ENCODE peak calls at places on chromosomes 16 and 17, in four cellular contexts. I, O, N and Y are unnamed samples.

GRCh38 chr17:51869387-51869786 is 289.1 kb downstream of the CA10 start:
- DNase-seq in I (peak; percentile 31), O (no peak), N (peak; percentile 19), Y (no peak)

GRCh38 chr17:69870091-69870530 is 204.9 kb upstream of the KCNJ16 start:
- DNase-seq in I (no peak), O (no peak), N (peak; percentile 6), Y (no peak)

GRCh38 chr16:14369734-14370598 is 260.1 kb downstream of the PARN start:
- DNase-seq in I (no peak), N (no peak), O (no peak), Y (no peak)

GRCh38 chr17:21027031-21027430 is 15.8 kb downstream of the USP22 start:
- DNase-seq in I (no peak), N (no peak), O (no peak), Y (no peak)

GRCh38 chr16:73739049-73739769 is 557.4 kb upstream of the PSMD7 start:
- DNase-seq in N (no peak), I (no peak), O (peak; percentile 70), Y (no peak)

GRCh38 chr16:88750854-88751253 is 34.2 kb downstream of the PIEZO1 start:
- DNase-seq in I (no peak), O (no peak), N (no peak), Y (no peak)

GRCh38 chr16:17724242-17724898 is 253.6 kb upstream of the XYLT1 start:
- DNase-seq in I (no peak), N (no peak), O (no peak), Y (no peak)

GRCh38 chr16:17277981-17278381 is 192.8 kb downstream of the XYLT1 start:
- DNase-seq in O (no peak), N (peak; percentile 74), I (peak; percentile 76), Y (no peak)

GRCh38 chr16:71883193-71883848 is 661 bp downstream of the ZNF821 start:
- DNase-seq in N (peak; percentile 45), I (peak; percentile 70), O (no peak), Y (no peak)

GRCh38 chr17:68498479-68499326 is 13.5 kb upstream of the PRKAR1A start:
- DNase-seq in O (no peak), I (peak; percentile 32), N (peak; percentile 52), Y (no peak)

GRCh38 chr17:68501074-68501473 is 11.2 kb upstream of the PRKAR1A start:
- DNase-seq in I (no peak), O (no peak), N (no peak), Y (no peak)

GRCh38 chr17:68499587-68499986 is 12.6 kb upstream of the PRKAR1A start:
- DNase-seq in N (no peak), O (no peak), I (no peak), Y (no peak)

GRCh38 chr17:68495081-68495480 is 17.1 kb upstream of the PRKAR1A start:
- DNase-seq in O (no peak), I (no peak), N (no peak), Y (no peak)

DNA sequence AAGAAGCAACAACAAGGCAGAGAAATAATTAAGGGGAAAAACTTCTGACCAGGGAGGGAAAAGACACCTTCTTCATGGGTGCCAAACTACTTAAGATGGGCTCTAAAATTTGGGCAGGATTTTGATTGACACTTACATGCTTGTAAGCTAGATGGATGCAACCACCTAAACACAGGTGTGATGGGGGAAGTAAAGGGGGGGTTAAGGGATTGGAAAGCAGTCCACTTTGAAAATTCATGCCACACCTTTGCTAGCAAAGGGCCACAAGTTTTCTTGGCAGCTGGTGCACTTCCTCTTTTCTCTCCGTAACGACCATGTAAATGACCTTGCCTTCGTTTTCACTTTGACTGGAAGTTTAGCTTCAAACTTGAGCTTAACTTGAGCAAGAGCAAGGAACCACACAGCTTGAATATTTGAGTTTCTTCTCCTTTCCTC is 14.3 kb upstream of the PRKAR1A start:
- DNase-seq in N (peak; percentile 99), I (peak; percentile 71), O (no peak), Y (no peak)
- H3K4me1 ChIP-seq in N (peaks cover 57% of the 10 kb centered on the region), I (peaks cover 4% of the 10 kb centered on the region), O (peaks cover 8% of the 10 kb centered on the region), Y (peaks cover 6% of the 10 kb centered on the region)

DNA sequence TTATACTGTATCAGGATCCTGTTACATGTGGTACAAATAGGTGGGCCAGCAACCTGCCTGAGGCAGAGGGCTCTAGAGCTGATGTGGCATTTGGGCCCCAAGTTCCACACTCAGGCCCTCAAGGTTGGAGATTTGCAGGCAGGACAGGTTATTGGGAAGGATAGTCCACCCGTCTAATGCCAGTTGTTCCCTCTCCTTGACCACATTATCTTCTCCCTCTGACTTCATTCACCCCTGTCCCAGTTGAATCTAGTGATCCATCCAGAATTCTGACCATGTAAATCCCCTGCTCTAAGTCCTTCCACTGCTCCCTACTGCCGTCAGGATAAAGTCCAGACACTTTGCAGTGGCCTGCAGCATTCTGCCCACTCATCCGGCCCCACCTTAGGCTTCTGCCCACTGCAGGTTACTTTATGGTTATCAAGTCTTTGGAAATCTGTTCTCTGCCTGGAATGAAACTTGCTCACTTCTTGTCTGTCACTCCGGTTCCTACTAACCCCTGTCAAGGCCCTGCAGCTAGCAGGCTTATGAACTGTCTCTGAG is 1.9 kb upstream of the NFATC3 start:
- DNase-seq in I (no peak), N (no peak), O (peak; percentile 72), Y (no peak)
- H3K27ac ChIP-seq in I (no peak overlapping the region), N (peak overlapping the region; percentile 79), O (peak overlapping the region; percentile 94), Y (peak overlapping the region; percentile 100)

GRCh38 chr16:85010931-85011845 is at the start of gene ZDHHC7:
- DNase-seq in N (peak; percentile 91), O (no peak), I (peak; percentile 90), Y (peak; percentile 43)
- H3K4me1 ChIP-seq in N (peaks cover 8% of the 10 kb centered on the region), O (peaks cover 49% of the 10 kb centered on the region), I (peaks cover 7% of the 10 kb centered on the region), Y (peaks cover 28% of the 10 kb centered on the region)

GRCh38 chr16:531494-532125 is 4.1 kb downstream of the CAPN15 start:
- DNase-seq in N (no peak), O (no peak), I (no peak), Y (no peak)
- H3K27ac ChIP-seq in N (no peak overlapping the region), O (no peak overlapping the region), I (no peak overlapping the region), Y (no peak overlapping the region)

DNA sequence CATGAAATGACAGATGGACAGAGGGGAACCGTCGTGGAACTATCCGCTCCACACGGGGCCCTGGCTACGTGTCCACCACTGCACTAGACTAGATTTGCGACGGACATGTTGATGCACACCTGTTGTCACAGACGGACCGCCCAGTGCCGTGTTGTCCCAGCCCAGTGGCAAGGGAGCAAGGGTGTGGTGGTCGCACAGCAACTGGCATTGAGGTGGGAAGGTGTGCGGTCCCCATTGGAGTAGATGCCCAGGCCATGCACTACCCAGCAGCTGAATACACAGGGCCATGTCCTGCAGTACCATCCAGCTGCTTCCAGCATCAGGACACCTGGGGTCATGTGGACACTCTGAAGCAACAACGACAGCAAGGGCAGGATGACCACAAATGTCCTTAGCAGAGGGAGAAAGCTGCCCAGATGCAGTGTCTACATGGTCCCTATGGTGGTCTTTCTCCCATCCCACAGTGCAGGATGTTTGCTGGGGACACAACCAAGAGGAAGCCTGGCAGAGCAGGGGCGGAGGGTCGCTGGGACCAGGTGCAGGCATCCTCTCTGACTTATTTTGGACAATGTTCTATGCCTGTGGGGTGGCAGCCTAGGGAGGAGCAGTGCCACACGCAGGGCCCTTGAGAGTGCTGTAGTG is 8.8 kb downstream of the FOXF1 start:
- DNase-seq in I (no peak), N (no peak), O (no peak), Y (no peak)
- H3K4me1 ChIP-seq in I (no peaks in the 10 kb centered on the region), N (no peaks in the 10 kb centered on the region), O (peaks cover 50% of the 10 kb centered on the region), Y (peaks cover 4% of the 10 kb centered on the region)

GRCh38 chr17:66916946-66917345 is 47.6 kb upstream of the CACNG4 start:
- DNase-seq in I (no peak), O (no peak), N (no peak), Y (no peak)

GRCh38 chr17:66910651-66911285 is 53.7 kb upstream of the CACNG4 start:
- DNase-seq in I (no peak), O (no peak), N (no peak), Y (no peak)

GRCh38 chr17:66918896-66919295 is 45.6 kb upstream of the CACNG4 start:
- DNase-seq in I (no peak), O (no peak), N (no peak), Y (no peak)

GRCh38 chr17:66915792-66916191 is 48.7 kb upstream of the CACNG4 start:
- DNase-seq in I (no peak), O (no peak), N (no peak), Y (no peak)

GRCh38 chr17:66915204-66915611 is 49.3 kb upstream of the CACNG4 start:
- DNase-seq in N (no peak), O (no peak), I (peak; percentile 58), Y (no peak)
- H3K27ac ChIP-seq in N (no peak overlapping the region), O (no peak overlapping the region), I (no peak overlapping the region), Y (no peak overlapping the region)